ENCODE peak calls at places on chromosomes 12 and 14, in seven cellular contexts. T is IMR-90, F is mesendoderm, U is neuronal stem cell, L is H9, Z is mesenchymal stem cell, V is H1. A is an unnamed sample.
A peak's percentile ranks its signal among the peaks of the same experiment; 100 is the strongest.

GRCh38 chr12:121128908-121129704 is 3.6 kb upstream of the P2RX7 start:
- DNase-seq in T (peak; percentile 27), F (peak; percentile 50), U (no peak), L (peak; percentile 72), Z (peak; percentile 97), V (no peak), A (peak; percentile 44)

GRCh38 chr12:56484566-56484965 is 3.4 kb downstream of the GLS2 start:
- DNase-seq in T (no peak), F (no peak), U (no peak), L (no peak), Z (no peak), V (no peak), A (no peak)

GRCh38 chr14:102888748-102889147 is 33.7 kb upstream of the AMN start:
- DNase-seq in T (no peak), F (no peak), U (no peak), L (no peak), Z (no peak), V (no peak), A (no peak)

GRCh38 chr12:122980192-122981035 is at the start of gene ARL6IP4:
- DNase-seq in T (peak; percentile 54), F (peak; percentile 63), U (peak; percentile 51), L (no peak), Z (peak; percentile 70), V (no peak), A (peak; percentile 45)

GRCh38 chr12:69621551-69621950 is 10.8 kb upstream of the LRRC10 start:
- DNase-seq in T (no peak), F (no peak), U (no peak), L (no peak), Z (no peak), V (no peak), A (no peak)

GRCh38 chr12:6183689-6184441 is 16.3 kb upstream of the CD9 start:
- DNase-seq in T (peak; percentile 81), F (no peak), U (no peak), L (no peak), Z (peak; percentile 57), V (no peak), A (peak; percentile 38)

GRCh38 chr14:21796912-21797311 is 123.3 kb upstream of the OR4E1 start:
- DNase-seq in T (peak; percentile 1), F (peak; percentile 53), U (no peak), L (peak; percentile 50), Z (no peak), V (no peak), A (no peak)

GRCh38 chr12:97535582-97535981 is 73.0 kb downstream of the RMST start:
- DNase-seq in T (no peak), F (no peak), U (no peak), L (no peak), Z (peak; percentile 55), V (no peak), A (no peak)

GRCh38 chr14:101600336-101600890 is 39.1 kb downstream of the DIO3 start:
- DNase-seq in T (no peak), F (no peak), U (no peak), L (no peak), Z (no peak), V (no peak), A (no peak)

GRCh38 chr14:77603654-77604270 is 12.7 kb downstream of the SPTLC2 start:
- DNase-seq in T (no peak), F (no peak), U (no peak), L (no peak), Z (peak; percentile 76), V (no peak), A (no peak)

GRCh38 chr14:100526632-100527031 is 60.6 kb downstream of the BEGAIN start:
- DNase-seq in T (peak; percentile 18), F (no peak), U (no peak), L (no peak), Z (no peak), V (no peak), A (no peak)

GRCh38 chr12:68042212-68042699 is 53.0 kb downstream of the IFNG-AS1 start:
- DNase-seq in T (peak; percentile 3), F (peak; percentile 39), U (no peak), L (no peak), Z (peak; percentile 4), V (no peak), A (no peak)

GRCh38 chr12:46371718-46372130 is 849 bp downstream of the SLC38A2 start:
- DNase-seq in T (peak; percentile 44), F (peak; percentile 66), U (no peak), L (no peak), Z (peak; percentile 77), V (no peak), A (peak; percentile 71)

GRCh38 chr14:105041841-105042765 is 21.2 kb upstream of the CDCA4 start:
- DNase-seq in T (no peak), F (no peak), U (no peak), L (no peak), Z (no peak), V (no peak), A (no peak)

GRCh38 chr14:51121096-51121495 is 26.2 kb upstream of the TRIM9 start:
- DNase-seq in T (no peak), F (peak; percentile 22), U (no peak), L (no peak), Z (no peak), V (no peak), A (no peak)

GRCh38 chr12:47990351-47991105 is 13.7 kb downstream of the COL2A1 start:
- DNase-seq in T (peak; percentile 35), F (no peak), U (no peak), L (no peak), Z (no peak), V (no peak), A (no peak)

GRCh38 chr12:127770123-127770522 is 496.8 kb upstream of the TMEM132C start:
- DNase-seq in T (no peak), F (no peak), U (no peak), L (no peak), Z (no peak), V (no peak), A (no peak)

GRCh38 chr12:93968518-93968917 is 179.9 kb upstream of the PLXNC1 start:
- DNase-seq in T (no peak), F (no peak), U (no peak), L (no peak), Z (no peak), V (no peak), A (no peak)

GRCh38 chr12:117018276-117018675 is 80.9 kb downstream of the TESC start:
- DNase-seq in T (no peak), F (no peak), U (no peak), L (no peak), Z (no peak), V (no peak), A (no peak)

DNA sequence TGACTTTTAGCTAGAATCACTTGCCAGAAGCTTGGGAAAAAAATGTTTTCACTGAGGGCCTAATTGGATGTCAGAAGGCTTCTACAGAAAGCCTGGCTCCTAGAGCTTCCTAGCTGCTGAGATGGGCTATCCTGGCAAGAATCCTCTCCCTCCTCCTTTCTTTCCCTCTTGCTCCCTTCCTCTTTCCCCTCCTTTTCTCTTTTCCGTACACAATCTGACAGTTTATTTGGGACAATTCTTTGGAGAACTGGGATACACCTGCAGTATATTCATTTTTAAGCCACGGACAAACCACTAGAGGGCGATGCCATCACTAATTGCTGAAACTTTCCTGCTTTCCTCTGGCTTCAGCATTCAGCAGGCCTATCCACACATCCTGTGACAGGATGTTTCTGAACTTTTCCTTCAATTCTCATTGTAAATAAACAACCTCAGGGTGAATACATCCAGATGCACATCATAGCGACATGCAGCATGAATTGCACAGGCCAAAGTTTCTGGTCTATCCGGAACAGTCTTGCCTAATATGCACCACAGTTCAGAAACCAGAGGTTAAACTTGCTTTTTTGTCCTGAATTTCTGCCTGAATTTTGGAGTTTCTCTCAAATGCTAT is 142.9 kb downstream of the PAWR start:
- DNase-seq in T (peak; percentile 83), F (peak; percentile 90), U (peak; percentile 48), L (peak; percentile 80), Z (peak; percentile 92), V (peak; percentile 46), A (peak; percentile 66)
- H3K4ac ChIP-seq in T (peak overlapping the region; percentile 92), F (peak overlapping the region; percentile 41), U (no peak overlapping the region), L (no peak overlapping the region), Z (peak overlapping the region; percentile 8), V (no peak overlapping the region), A (no peak overlapping the region)

DNA sequence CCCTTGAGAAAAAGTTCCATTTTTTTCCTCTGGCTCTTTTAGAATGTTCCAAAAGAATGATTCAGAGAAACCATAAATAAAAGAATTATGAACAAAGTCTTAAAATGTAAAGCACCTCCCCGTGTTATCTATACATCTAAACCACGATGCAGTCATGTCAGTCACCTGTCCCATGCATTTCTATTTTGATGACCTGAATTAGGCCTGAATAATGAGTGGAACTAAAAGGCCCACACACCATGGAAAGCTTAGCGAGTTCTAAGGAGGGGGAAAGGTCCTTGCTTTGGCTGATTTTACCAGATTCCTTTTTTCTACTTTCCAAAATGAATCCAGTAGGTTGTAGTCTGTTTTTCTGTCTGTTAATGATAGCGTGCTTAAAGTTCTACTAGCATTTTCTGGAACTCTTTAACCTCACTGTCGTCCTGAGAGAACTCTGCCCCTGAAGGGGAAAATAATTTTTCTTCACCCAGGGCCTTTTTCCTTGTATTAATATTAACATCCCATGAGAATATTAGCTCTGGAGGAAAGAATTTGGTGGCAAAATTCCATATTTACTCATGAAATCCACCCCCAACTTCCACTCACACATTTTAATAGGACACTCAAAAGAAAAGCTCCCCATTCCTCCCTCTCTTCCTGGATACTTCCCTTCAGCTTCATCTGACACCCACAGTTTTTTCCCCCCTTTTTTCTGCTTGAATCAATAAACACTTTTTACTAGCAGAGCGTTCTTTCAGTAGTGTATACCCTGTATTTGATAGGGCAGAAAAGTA is 266.3 kb upstream of the DIO2 start:
- DNase-seq in T (peak; percentile 71), F (no peak), U (no peak), L (no peak), Z (no peak), V (no peak), A (no peak)
- H2BK5ac ChIP-seq in T (peak overlapping the region; percentile 59), F (no peak overlapping the region), U (no peak overlapping the region), L (no peak overlapping the region), Z (no peak overlapping the region), V (no peak overlapping the region), A (no peak overlapping the region)

DNA sequence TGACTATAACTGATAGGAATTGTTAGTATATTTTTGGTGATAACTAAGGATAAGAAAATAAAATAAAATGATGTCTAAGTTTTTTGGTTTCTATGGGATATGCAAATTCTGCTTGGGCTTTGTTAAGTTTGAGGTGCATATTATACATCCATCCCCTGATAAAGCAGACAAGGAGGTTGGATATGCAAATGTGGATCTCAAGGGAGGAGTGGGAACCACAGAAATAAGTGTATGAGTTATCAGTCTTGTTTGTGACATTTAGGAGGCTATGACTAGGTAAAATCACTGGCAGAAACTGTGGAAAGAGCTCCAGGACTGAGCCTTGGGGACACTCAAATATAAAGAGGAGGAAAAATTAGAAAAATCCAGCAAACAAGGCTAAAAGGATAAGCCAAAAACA is 719.4 kb downstream of the RERGL start:
- DNase-seq in T (no peak), F (no peak), U (no peak), L (no peak), Z (no peak), V (no peak), A (no peak)
- H2AK5ac ChIP-seq in T (no peak overlapping the region), F (no peak overlapping the region), U (no peak overlapping the region), L (no peak overlapping the region), Z (no peak overlapping the region), V (no peak overlapping the region), A (no peak overlapping the region)

GRCh38 chr12:87520968-87521367 is 508.2 kb downstream of the C12orf50 start:
- DNase-seq in T (no peak), F (no peak), U (no peak), L (no peak), Z (no peak), V (no peak), A (no peak)

DNA sequence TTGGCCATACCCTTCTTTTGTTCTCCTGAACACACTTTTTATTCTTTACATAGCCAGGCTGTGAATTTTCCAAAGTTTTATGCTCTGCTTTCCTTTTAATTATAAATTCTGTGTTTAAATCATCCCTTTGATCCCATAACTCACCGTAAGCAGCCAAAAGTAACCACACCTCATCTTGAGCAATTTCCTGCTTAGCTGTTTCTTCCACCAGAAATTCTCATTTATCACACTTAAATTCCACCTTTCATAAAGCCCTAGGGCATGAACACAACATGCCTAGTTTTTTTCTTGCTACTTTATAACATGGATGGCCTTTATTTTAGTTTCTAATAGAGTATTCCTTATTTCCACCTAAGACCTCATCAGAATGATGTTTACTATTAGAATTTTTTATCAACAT is 510.7 kb downstream of the C12orf50 start:
- DNase-seq in T (no peak), F (no peak), U (no peak), L (no peak), Z (no peak), V (no peak), A (no peak)
- H3K4ac ChIP-seq in T (no peak overlapping the region), F (no peak overlapping the region), U (no peak overlapping the region), L (no peak overlapping the region), Z (no peak overlapping the region), V (no peak overlapping the region), A (no peak overlapping the region)

A was measured in trophoblast cell.